ENCODE peak calls at places on chromosomes 11 and 22, in eight cellular contexts. W is mesenchymal stem cell, T is adipocyte, V is GM23248, R is iPS DF 6.9, A is mucosa of descending colon, E is T-helper 17 cell, I is lung. Q is an unnamed sample.
A peak's percentile ranks its signal among the peaks of the same experiment; 100 is the strongest.

GRCh38 chr11:95641506-95641905 is 148.1 kb downstream of the FAM76B start:
- DNase-seq in A (no peak), W (no peak), E (no peak), T (no peak), I (peak; percentile 67), V (no peak), R (no peak), Q (no peak)

GRCh38 chr11:95338430-95338991 is 107.5 kb upstream of the SESN3 start:
- DNase-seq in E (no peak), W (peak; percentile 95), V (peak; percentile 86), T (peak; percentile 72), I (peak; percentile 72), R (no peak), A (peak; percentile 34), Q (peak; percentile 50)

GRCh38 chr11:57779275-57779674 is 17.7 kb downstream of the CTNND1 start:
- DNase-seq in A (no peak), R (no peak), V (peak; percentile 76), E (no peak), I (no peak), W (peak; percentile 63), T (peak; percentile 83), Q (no peak)

GRCh38 chr11:83975984-83976383 is 689.8 kb upstream of the CCDC90B start:
- DNase-seq in E (no peak), V (no peak), A (no peak), I (no peak), R (no peak), W (no peak), T (no peak), Q (no peak)

GRCh38 chr11:111845256-111846028 is 25.9 kb downstream of the ALG9 start:
- DNase-seq in V (peak; percentile 19), A (no peak), T (peak; percentile 5), E (no peak), R (no peak), I (no peak), W (peak; percentile 17), Q (no peak)

GRCh38 chr11:116328851-116329250 is 443.9 kb downstream of the BUD13 start:
- DNase-seq in R (no peak), T (no peak), V (no peak), I (no peak), A (no peak), W (no peak), E (no peak), Q (no peak)

GRCh38 chr11:76656087-76656531 is 14.4 kb downstream of the LRRC32 start:
- DNase-seq in R (no peak), W (no peak), A (no peak), V (no peak), E (no peak), I (no peak), T (no peak), Q (peak; percentile 19)

GRCh38 chr11:117597083-117597482 is 199.9 kb downstream of the DSCAML1 start:
- DNase-seq in W (peak; percentile 30), V (peak; percentile 36), T (peak; percentile 29), E (no peak), I (peak; percentile 31), R (no peak), A (peak; percentile 58), Q (peak; percentile 30)

GRCh38 chr22:23828800-23829680 is 9.8 kb downstream of the DERL3 start:
- DNase-seq in E (no peak), R (no peak), T (no peak), W (no peak), A (peak; percentile 13), V (no peak), I (no peak), Q (no peak)

GRCh38 chr11:113647856-113648255 is 58.3 kb downstream of the TMPRSS5 start:
- DNase-seq in E (no peak), V (peak; percentile 40), A (no peak), W (no peak), R (no peak), T (no peak), I (no peak), Q (no peak)

GRCh38 chr22:28736296-28737155 is 5.1 kb downstream of the CHEK2 start:
- DNase-seq in E (no peak), A (no peak), W (no peak), V (no peak), T (no peak), I (no peak), R (peak; percentile 43), Q (no peak)

GRCh38 chr22:36012332-36012731 is 16.3 kb downstream of the RBFOX2 start:
- DNase-seq in R (no peak), I (no peak), W (no peak), V (no peak), T (no peak), A (no peak), E (no peak), Q (no peak)

GRCh38 chr11:118930152-118930712 is 4.5 kb upstream of the BCL9L start:
- DNase-seq in W (peak; percentile 82), R (no peak), T (peak; percentile 90), E (peak; percentile 72), A (peak; percentile 95), V (peak; percentile 74), I (peak; percentile 92), Q (peak; percentile 98)

GRCh38 chr11:108890482-108891092 is 225.7 kb downstream of the DDX10 start:
- DNase-seq in I (no peak), A (no peak), R (no peak), W (no peak), E (no peak), V (no peak), T (no peak), Q (no peak)

GRCh38 chr11:13384837-13385417 is 78.1 kb downstream of the BTBD10 start:
- DNase-seq in A (no peak), T (peak; percentile 73), V (peak; percentile 71), E (no peak), R (peak; percentile 18), W (peak; percentile 56), I (no peak), Q (peak; percentile 36)

GRCh38 chr11:9017773-9018172 is 14.0 kb upstream of the NRIP3 start:
- DNase-seq in V (peak; percentile 91), T (no peak), A (peak; percentile 48), E (no peak), R (no peak), I (peak; percentile 52), W (peak; percentile 45), Q (peak; percentile 50)

GRCh38 chr11:122796128-122796717 is 42.1 kb upstream of the CRTAM start:
- DNase-seq in W (peak; percentile 32), A (peak; percentile 70), I (peak; percentile 42), V (peak; percentile 60), E (peak; percentile 23), T (peak; percentile 50), R (peak; percentile 54), Q (peak; percentile 49)

GRCh38 chr11:9722023-9722422 is 58.1 kb downstream of the SWAP70 start:
- DNase-seq in A (no peak), V (no peak), I (no peak), R (no peak), T (no peak), E (no peak), W (no peak), Q (no peak)

GRCh38 chr22:27348634-27349033 is 452.9 kb downstream of the MN1 start:
- DNase-seq in I (no peak), W (peak; percentile 10), E (no peak), R (no peak), T (peak; percentile 74), A (no peak), V (peak; percentile 91), Q (no peak)

GRCh38 chr11:103051158-103051801 is 40.7 kb downstream of the DCUN1D5 start:
- DNase-seq in V (peak; percentile 16), W (no peak), A (no peak), R (no peak), I (no peak), E (no peak), T (no peak), Q (no peak)

GRCh38 chr22:49207008-49207775 is 620.5 kb downstream of the BRD1 start:
- DNase-seq in V (no peak), E (no peak), R (no peak), A (no peak), T (no peak), I (no peak), W (no peak), Q (no peak)
- H3K9me3 ChIP-seq in V (no peaks in the 10 kb centered on the region), E (no peaks in the 10 kb centered on the region), R (peaks cover 48% of the 10 kb centered on the region), A (no peaks in the 10 kb centered on the region), T (no peaks in the 10 kb centered on the region), I (peaks cover 5% of the 10 kb centered on the region), W (no peaks in the 10 kb centered on the region), Q (no peaks in the 10 kb centered on the region)

DNA sequence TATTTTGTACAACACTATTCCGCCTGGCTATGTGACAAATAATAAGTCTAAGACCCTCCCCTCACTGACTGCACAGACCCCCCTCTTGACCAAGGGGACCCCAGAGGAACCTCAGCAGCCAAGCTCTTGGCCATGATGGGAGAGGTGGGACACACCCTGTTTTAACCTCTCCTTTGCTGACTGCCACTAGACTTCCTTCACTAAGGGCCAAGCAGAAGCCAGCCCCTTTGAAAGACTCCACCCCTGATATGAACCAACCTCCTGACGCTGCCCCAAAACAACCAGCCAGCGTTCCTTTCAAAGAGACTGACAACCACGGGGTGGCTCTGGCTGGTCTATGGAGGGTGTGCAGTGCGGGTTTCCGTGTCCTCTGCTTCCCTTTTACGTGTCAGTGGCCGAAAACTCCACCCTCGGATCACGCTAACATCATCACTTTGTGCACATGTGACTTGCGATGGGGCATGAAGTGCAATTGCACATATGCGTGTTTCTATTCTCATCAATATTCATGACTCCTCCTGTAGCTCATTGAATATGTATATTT is 643.8 kb downstream of the TBC1D22A start:
- DNase-seq in E (no peak), W (no peak), T (no peak), I (no peak), V (no peak), A (no peak), R (no peak), Q (no peak)
- H3K9me3 ChIP-seq in E (no peaks in the 10 kb centered on the region), W (no peaks in the 10 kb centered on the region), T (no peaks in the 10 kb centered on the region), I (peaks cover 2% of the 10 kb centered on the region), V (no peaks in the 10 kb centered on the region), A (no peaks in the 10 kb centered on the region), R (peaks cover 21% of the 10 kb centered on the region), Q (no peaks in the 10 kb centered on the region)

GRCh38 chr11:69165775-69166174 is 10.0 kb downstream of the SMIM38 start:
- DNase-seq in A (no peak), R (no peak), W (no peak), E (no peak), T (no peak), V (no peak), I (no peak), Q (no peak)

GRCh38 chr11:69167916-69168691 is 12.4 kb downstream of the SMIM38 start:
- DNase-seq in R (no peak), I (peak; percentile 35), A (no peak), T (peak; percentile 67), W (peak; percentile 22), V (peak; percentile 28), E (no peak), Q (no peak)

GRCh38 chr11:69169479-69169878 is 13.7 kb downstream of the SMIM38 start:
- DNase-seq in T (no peak), W (no peak), I (no peak), A (no peak), V (no peak), R (no peak), E (no peak), Q (no peak)

GRCh38 chr11:69166186-69167115 is 10.7 kb downstream of the SMIM38 start:
- DNase-seq in R (no peak), A (no peak), V (peak; percentile 90), T (peak; percentile 89), I (no peak), E (no peak), W (peak; percentile 94), Q (no peak)

GRCh38 chr11:69167130-69167915 is 11.6 kb downstream of the SMIM38 start:
- DNase-seq in E (no peak), R (no peak), I (no peak), V (no peak), A (no peak), T (no peak), W (no peak), Q (no peak)
- H3K9me3 ChIP-seq in E (no peaks in the 10 kb centered on the region), R (no peaks in the 10 kb centered on the region), I (peaks cover 5% of the 10 kb centered on the region), V (peaks cover 5% of the 10 kb centered on the region), A (no peaks in the 10 kb centered on the region), T (peaks cover 20% of the 10 kb centered on the region), W (peaks cover 23% of the 10 kb centered on the region), Q (no peaks in the 10 kb centered on the region)

GRCh38 chr22:47695176-47695575 is 932.7 kb downstream of the TBC1D22A start:
- DNase-seq in I (no peak), R (no peak), W (no peak), A (no peak), T (no peak), V (no peak), E (no peak), Q (no peak)
- H3K9me3 ChIP-seq in I (no peaks in the 10 kb centered on the region), R (peaks cover 19% of the 10 kb centered on the region), W (no peaks in the 10 kb centered on the region), A (no peaks in the 10 kb centered on the region), T (peaks cover under 1% of the 10 kb centered on the region), V (no peaks in the 10 kb centered on the region), E (no peaks in the 10 kb centered on the region), Q (no peaks in the 10 kb centered on the region)

Q was measured in colonic mucosa.